ENCODE peak calls at places on chromosome 2, in five cellular contexts. N is NCI-H1105 treated with DMSO at 0.1 percent for 48 hours, Y is esophagus muscularis mucosa, R is ACHN, I is NCI-H69. X is an unnamed sample.

GRCh38 chr2:241209271-241209670 is 20.8 kb downstream of the ANO7 start:
- DNase-seq in N (no peak), R (no peak), Y (no peak), I (no peak), X (no peak)

GRCh38 chr2:44983836-44984604 is 25.2 kb downstream of the SIX2 start:
- DNase-seq in Y (no peak), R (no peak), I (no peak), N (no peak), X (no peak)

GRCh38 chr2:130369589-130370341 is 13.9 kb downstream of the PTPN18 start:
- DNase-seq in N (no peak), I (no peak), Y (no peak), R (no peak), X (no peak)

GRCh38 chr2:17599617-17600016 is 59.1 kb downstream of the VSNL1 start:
- DNase-seq in Y (no peak), R (no peak), I (no peak), N (no peak), X (no peak)

GRCh38 chr2:128536925-128537620 is 218.4 kb upstream of the HS6ST1 start:
- DNase-seq in R (no peak), I (peak; percentile 4), N (no peak), Y (no peak), X (peak; percentile 59)

GRCh38 chr2:42457011-42457410 is 36.8 kb downstream of the KCNG3 start:
- DNase-seq in I (no peak), Y (no peak), N (no peak), R (peak; percentile 14), X (no peak)

GRCh38 chr2:106703161-106703560 is 182.8 kb downstream of the ST6GAL2 start:
- DNase-seq in N (no peak), I (no peak), Y (no peak), R (no peak), X (no peak)

GRCh38 chr2:23452853-23453420 is 68.0 kb downstream of the KLHL29 start:
- DNase-seq in I (no peak), R (no peak), N (no peak), Y (no peak), X (no peak)

GRCh38 chr2:157244691-157245090 is 12.8 kb upstream of the GALNT5 start:
- DNase-seq in I (peak; percentile 32), R (no peak), N (no peak), Y (no peak), X (no peak)

GRCh38 chr2:20728114-20728758 is 61.3 kb downstream of the GDF7 start:
- DNase-seq in R (no peak), N (no peak), I (peak; percentile 1), Y (no peak), X (no peak)